ENCODE peak calls at places on chromosomes 2 and 18, in four cellular contexts. B, U, F and Z are unnamed samples.
A peak's percentile ranks its signal among the peaks of the same experiment; 100 is the strongest.

GRCh38 chr2:229416116-229416694 is 145.1 kb upstream of the PID1 start:
- DNase-seq in B (peak; percentile 96), U (peak; percentile 63), F (no peak), Z (no peak)

GRCh38 chr18:58768293-58768974 is 96.2 kb upstream of the ZNF532 start:
- DNase-seq in B (peak; percentile 93), U (no peak), F (peak; percentile 90), Z (peak; percentile 83)

GRCh38 chr2:241949736-241950412 is 80.3 kb downstream of the RTP5 start:
- DNase-seq in B (peak; percentile 50), U (no peak), F (no peak), Z (no peak)

GRCh38 chr2:186456941-186457340 is 29.1 kb upstream of the ZC3H15 start:
- DNase-seq in B (no peak), U (peak; percentile 85), F (no peak), Z (no peak)

GRCh38 chr2:232008907-232009638 is 47.6 kb downstream of the DIS3L2 start:
- DNase-seq in B (no peak), U (peak; percentile 39), F (no peak), Z (no peak)

GRCh38 chr2:241933175-241933911 is 63.8 kb downstream of the RTP5 start:
- DNase-seq in B (peak; percentile 67), U (peak; percentile 16), F (no peak), Z (no peak)

GRCh38 chr2:188348974-188349500 is 57.4 kb downstream of the GULP1 start:
- DNase-seq in B (no peak), U (no peak), F (no peak), Z (no peak)

GRCh38 chr18:62555135-62555534 is 32.3 kb downstream of the ZCCHC2 start:
- DNase-seq in B (no peak), U (peak; percentile 4), F (no peak), Z (no peak)

GRCh38 chr2:200613692-200614091 is 27.9 kb downstream of the AOX1 start:
- DNase-seq in B (no peak), U (no peak), F (no peak), Z (no peak)

GRCh38 chr2:212918336-212918735 is 233.1 kb downstream of the IKZF2 start:
- DNase-seq in B (no peak), U (no peak), F (no peak), Z (no peak)

GRCh38 chr18:9827211-9827855 is 58.4 kb upstream of the TXNDC2 start:
- DNase-seq in B (no peak), U (no peak), F (no peak), Z (no peak)

GRCh38 chr18:34795070-34795740 is 85.1 kb downstream of the DTNA start:
- DNase-seq in B (no peak), U (no peak), F (no peak), Z (no peak)

GRCh38 chr18:2547477-2548087 is 23.7 kb downstream of the METTL4 start:
- DNase-seq in B (no peak), U (peak; percentile 14), F (peak; percentile 42), Z (no peak)

GRCh38 chr2:225002656-225003045 is 39.6 kb downstream of the DOCK10 start:
- DNase-seq in B (no peak), U (no peak), F (no peak), Z (peak; percentile 61)

GRCh38 chr2:150003539-150003938 is 416.0 kb upstream of the MMADHC start:
- DNase-seq in B (no peak), U (no peak), F (no peak), Z (no peak)

GRCh38 chr2:25252291-25253152 is 84.1 kb upstream of the POMC start:
- DNase-seq in B (no peak), U (peak; percentile 31), F (peak; percentile 91), Z (peak; percentile 70)

GRCh38 chr2:45320956-45321355 is 290.1 kb downstream of the SRBD1 start:
- DNase-seq in B (no peak), U (no peak), F (no peak), Z (no peak)

GRCh38 chr2:71749671-71750101 is 296.3 kb downstream of the DYSF start:
- DNase-seq in B (no peak), U (no peak), F (no peak), Z (no peak)

GRCh38 chr18:45110577-45111506 is 430.2 kb downstream of the SETBP1 start:
- DNase-seq in B (no peak), U (peak; percentile 29), F (no peak), Z (no peak)

GRCh38 chr2:48844418-48845155 is 89.1 kb upstream of the LHCGR start:
- DNase-seq in B (no peak), U (no peak), F (no peak), Z (no peak)

GRCh38 chr2:43210467-43211303 is 15.7 kb downstream of the ZFP36L2 start:
- DNase-seq in B (peak; percentile 94), U (peak; percentile 41), F (no peak), Z (peak; percentile 76)

GRCh38 chr2:85648619-85649018 is 19.4 kb downstream of the SFTPB start:
- DNase-seq in B (no peak), U (peak; percentile 68), F (no peak), Z (peak; percentile 30)

GRCh38 chr2:8935984-8936383 is 67.5 kb downstream of the MBOAT2 start:
- DNase-seq in B (no peak), U (no peak), F (no peak), Z (no peak)

GRCh38 chr2:214843823-214844222 is 34.3 kb upstream of the BARD1 start:
- DNase-seq in B (no peak), U (no peak), F (no peak), Z (no peak)

GRCh38 chr2:36701391-36701795 is 4.9 kb downstream of the VIT start:
- DNase-seq in B (no peak), U (peak; percentile 18), F (no peak), Z (no peak)
- TF ChIP-seq CTCF in B (no peak), U (peak; percentile 21), F (no peak), Z (no peak)

DNA sequence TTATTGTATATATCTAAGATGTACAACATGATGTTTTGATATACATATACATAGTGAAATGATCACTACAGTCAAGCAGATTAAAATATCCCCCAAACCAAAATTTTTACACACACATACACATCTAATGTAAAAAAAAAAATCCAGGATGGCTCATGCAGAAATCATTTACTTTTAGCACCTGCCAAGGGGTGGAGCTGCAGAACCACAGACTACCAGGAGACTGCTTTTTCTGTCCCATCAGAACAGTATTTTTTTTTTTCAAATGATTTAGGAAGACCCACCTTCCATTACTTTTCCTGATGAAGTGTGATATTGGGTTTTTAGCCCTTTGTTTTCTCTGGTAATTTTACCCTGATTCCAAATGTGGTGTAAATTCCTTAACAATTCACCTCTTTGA is 61.9 kb downstream of the AQP4 start:
- DNase-seq in B (no peak), U (no peak), F (no peak), Z (no peak)
- TF ChIP-seq CTCF in B (no peak), U (no peak), F (no peak), Z (no peak)

GRCh38 chr2:83068706-83069105 is 1390.4 kb downstream of the SUCLG1 start:
- DNase-seq in B (no peak), U (peak; percentile 25), F (no peak), Z (no peak)

GRCh38 chr2:83069724-83070123 is 1389.4 kb downstream of the SUCLG1 start:
- DNase-seq in B (no peak), U (peak; percentile 77), F (no peak), Z (no peak)

GRCh38 chr2:83072767-83073166 is 1386.3 kb downstream of the SUCLG1 start:
- DNase-seq in B (no peak), U (no peak), F (no peak), Z (no peak)

GRCh38 chr2:83071914-83072313 is 1387.2 kb downstream of the SUCLG1 start:
- DNase-seq in B (no peak), U (no peak), F (no peak), Z (no peak)

DNA sequence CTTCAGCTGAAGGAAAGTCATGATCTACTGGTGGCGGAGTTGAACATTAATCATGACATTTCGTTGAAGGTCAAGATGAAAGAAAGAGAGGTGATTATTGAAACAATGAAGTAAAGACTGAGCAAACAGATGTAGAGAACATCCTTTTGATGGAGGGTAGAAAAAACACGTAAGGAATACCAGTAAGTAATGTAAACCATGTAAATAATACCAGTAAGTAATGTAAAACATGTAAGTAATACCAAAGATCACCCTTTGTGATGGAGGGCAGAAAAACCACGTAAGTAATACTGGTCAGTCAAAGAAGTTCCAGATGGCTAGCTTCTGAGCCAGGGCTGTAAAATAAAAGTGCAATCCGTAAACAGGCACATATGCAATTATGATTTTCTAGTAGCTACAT is 1387.7 kb downstream of the SUCLG1 start:
- DNase-seq in B (no peak), U (no peak), F (no peak), Z (no peak)
- TF ChIP-seq CTCF in B (no peak), U (no peak), F (no peak), Z (no peak)

GRCh38 chr2:127068351-127068741 is 38.6 kb downstream of the BIN1 start:
- DNase-seq in B (no peak), U (no peak), F (no peak), Z (no peak)
- TF ChIP-seq CTCF in B (no peak), U (no peak), F (no peak), Z (peak; percentile 31)

DNA sequence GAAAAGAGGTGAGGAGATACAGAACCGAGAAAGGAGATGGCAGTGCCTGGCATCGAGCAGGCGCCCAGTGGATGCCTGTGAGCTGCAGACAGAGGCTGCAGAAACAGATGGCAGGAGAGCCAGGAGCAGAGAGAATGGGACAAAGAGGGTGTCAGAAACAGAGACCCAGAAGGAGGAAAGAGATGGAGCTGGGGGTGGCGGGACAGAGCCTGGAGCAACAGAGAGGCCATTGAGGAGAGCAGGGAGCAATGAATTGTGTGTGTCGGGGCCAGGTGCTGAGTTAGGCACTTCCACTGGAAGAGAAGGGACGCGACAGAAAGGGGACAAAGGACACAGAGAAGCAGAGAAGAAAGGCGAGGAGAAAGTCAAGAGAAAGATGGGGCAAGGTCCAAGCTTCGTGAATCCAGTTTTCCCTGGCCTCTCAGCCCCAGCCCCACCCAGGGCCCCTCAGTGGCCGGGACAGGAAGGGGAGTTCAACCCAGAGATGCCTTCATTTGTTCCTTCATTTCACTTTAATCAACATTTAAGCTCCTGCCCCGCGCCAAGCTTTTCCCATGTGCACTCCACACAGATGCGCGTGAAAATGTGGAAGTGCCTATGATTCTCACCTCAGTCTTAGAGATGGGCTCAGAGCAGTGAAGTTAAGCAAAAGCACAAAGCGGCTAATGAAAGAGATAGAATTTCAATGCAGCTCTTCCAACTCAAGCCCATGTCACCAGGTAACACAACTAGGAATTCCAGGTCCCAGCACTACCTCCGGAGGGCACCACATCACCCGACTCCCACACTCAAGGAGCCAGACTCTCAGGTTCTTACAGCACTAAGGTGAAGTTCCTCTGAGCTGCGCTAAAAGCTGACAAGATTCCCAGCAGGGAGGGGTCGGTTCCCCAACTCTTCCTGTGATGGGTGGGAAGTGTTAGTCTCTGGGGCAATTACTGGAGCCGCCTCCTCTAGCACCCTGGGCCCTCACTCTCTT is 55.2 kb downstream of the TNS1 start:
- DNase-seq in B (peak; percentile 68), U (no peak), F (no peak), Z (no peak)
- TF ChIP-seq CTCF in B (no peak), U (peak; percentile 24), F (no peak), Z (no peak)